ENCODE peak calls at places on chromosome 12, in four cellular contexts. B, X, I and K are unnamed samples.

GRCh38 chr12:76277480-76277879 is 70.7 kb downstream of the BBS10 start:
- DNase-seq in I (no peak), B (no peak), X (no peak), K (no peak)

GRCh38 chr12:103503546-103504480 is 8.0 kb upstream of the C12orf42 start:
- DNase-seq in X (peak; percentile 54), I (peak; percentile 16), B (peak; percentile 28), K (no peak)

GRCh38 chr12:103444983-103445382 is 50.8 kb downstream of the C12orf42 start:
- DNase-seq in I (no peak), B (no peak), X (no peak), K (no peak)

GRCh38 chr12:132475304-132476037 is 14.5 kb upstream of the FBRSL1 start:
- DNase-seq in B (no peak), X (peak; percentile 83), I (no peak), K (no peak)

GRCh38 chr12:103626498-103626897 is 39.4 kb downstream of the STAB2 start:
- DNase-seq in B (no peak), I (no peak), X (peak; percentile 40), K (no peak)

GRCh38 chr12:30784508-30784907 is 29.8 kb upstream of the CAPRIN2 start:
- DNase-seq in B (no peak), I (no peak), X (no peak), K (no peak)

GRCh38 chr12:110012137-110012536 is 12.9 kb downstream of the ANKRD13A start:
- DNase-seq in I (no peak), B (no peak), X (no peak), K (peak; percentile 29)

GRCh38 chr12:12872139-12872933 is 19.0 kb upstream of the GPRC5A start:
- DNase-seq in X (no peak), I (peak; percentile 87), B (peak; percentile 87), K (peak; percentile 99)

GRCh38 chr12:69415471-69416275 is 54.5 kb upstream of the FRS2 start:
- DNase-seq in I (peak; percentile 13), B (peak; percentile 64), X (peak; percentile 55), K (peak; percentile 80)

GRCh38 chr12:107014050-107014449 is 27.1 kb upstream of the MTERF2 start:
- DNase-seq in X (no peak), B (peak; percentile 62), I (peak; percentile 56), K (peak; percentile 93)

DNA sequence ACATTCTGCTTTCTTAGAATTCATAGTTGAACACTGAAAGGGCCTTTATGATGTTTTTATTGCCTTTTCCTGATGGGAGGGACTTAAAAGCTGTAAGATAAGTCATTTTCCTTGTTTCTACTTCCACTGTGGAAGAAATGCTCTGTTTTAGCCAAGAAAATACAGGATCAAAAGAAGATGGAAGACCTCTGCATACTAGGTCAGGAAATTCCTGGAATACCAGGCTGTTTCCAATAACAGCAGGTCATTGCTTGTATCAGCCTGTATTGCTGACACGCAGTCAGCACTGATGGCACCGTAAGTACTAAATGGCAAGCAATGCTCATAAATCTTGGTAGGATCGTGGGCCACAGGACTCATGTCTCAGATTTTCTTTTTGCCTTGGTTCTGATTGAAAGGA is 521.1 kb upstream of the ATP2B1 start:
- DNase-seq in I (no peak), B (no peak), X (no peak), K (no peak)
- H3K9ac ChIP-seq in I (no peak overlapping the region), B (no peak overlapping the region), X (no peak overlapping the region), K (no peak overlapping the region)

GRCh38 chr12:92444763-92445162 is 258.0 kb upstream of the PLEKHG7 start:
- DNase-seq in B (no peak), X (no peak), I (no peak), K (peak; percentile 8)

GRCh38 chr12:92445253-92446081 is 257.3 kb upstream of the PLEKHG7 start:
- DNase-seq in X (no peak), B (no peak), I (no peak), K (no peak)

GRCh38 chr12:92440072-92440471 is 262.7 kb upstream of the PLEKHG7 start:
- DNase-seq in I (no peak), B (no peak), X (no peak), K (no peak)

GRCh38 chr12:92442782-92443181 is 260.0 kb upstream of the PLEKHG7 start:
- DNase-seq in I (no peak), B (no peak), X (no peak), K (no peak)

DNA sequence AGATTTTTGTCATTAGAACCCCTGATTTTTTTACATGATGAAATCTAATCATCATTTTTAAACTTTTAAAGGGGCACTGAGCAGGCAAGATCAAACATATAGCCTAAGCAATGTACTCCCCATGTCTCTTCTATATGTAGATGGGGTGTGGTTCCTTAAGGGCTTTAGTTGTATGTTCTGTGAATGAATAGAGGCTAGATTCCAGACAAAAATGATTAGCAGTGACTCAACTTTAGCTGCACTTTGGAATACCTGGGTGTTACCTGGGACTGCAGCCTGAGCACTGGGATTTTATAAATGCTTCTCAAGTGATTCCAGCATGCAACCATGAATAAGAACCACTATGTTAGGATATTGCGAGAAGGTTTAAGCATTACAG is 256.7 kb upstream of the PLEKHG7 start:
- DNase-seq in X (no peak), B (no peak), I (no peak), K (no peak)
- H3K27ac ChIP-seq in X (no peak overlapping the region), B (no peak overlapping the region), I (no peak overlapping the region), K (no peak overlapping the region)

GRCh38 chr12:130127527-130127908 is 34.7 kb upstream of the FZD10 start:
- DNase-seq in B (peak; percentile 24), X (peak; percentile 48), I (no peak), K (no peak)
- H3K4me1 ChIP-seq in B (no peaks in the 10 kb centered on the region), X (no peaks in the 10 kb centered on the region), I (no peaks in the 10 kb centered on the region), K (no peaks in the 10 kb centered on the region)

DNA sequence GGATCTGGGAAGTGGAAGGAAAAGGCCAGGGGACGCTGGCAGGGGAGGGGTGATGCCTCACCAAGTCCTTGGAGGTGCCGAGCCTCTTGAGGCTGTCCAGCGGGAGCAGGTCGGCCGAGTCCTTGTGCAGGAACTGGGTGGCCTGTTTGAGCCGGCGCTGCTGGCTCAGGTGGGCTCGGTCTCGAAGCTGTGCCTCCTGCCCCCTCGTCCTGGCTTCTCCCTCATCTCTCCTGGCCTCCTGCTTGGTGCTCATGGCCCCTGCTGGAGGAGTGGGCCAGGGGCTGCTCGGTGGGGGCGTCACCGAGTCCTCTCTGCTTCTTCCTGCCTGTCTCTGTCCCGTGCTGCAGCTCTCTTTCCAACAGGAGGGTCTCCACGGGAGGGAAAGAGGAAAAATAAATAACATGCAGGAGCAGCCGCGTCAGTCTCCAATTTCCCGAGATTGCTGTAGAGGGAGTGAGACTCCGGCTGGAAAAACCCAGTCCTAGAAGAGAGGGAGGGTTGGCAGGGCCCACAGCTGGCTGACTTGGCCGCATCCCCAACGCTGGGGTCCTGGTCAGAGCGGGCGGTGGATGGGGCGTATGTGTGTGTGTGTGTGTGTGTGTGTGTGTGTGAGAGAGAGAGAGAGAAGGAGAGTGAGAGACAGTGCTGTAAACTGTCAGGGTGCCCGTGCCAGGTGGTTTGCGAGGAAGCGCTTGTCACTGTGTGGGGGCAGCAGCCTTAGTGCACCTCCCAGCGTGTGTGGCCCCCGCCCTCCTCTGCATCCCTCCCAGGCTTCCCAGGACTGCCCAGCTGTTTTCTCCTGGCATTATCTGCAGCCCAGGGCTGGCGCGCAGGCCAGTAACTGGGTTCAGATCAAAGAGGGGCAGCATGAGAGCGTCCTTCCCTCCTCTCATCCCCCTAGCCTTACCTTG is at the start of gene NRIP2:
- DNase-seq in X (peak; percentile 90), B (no peak), I (no peak), K (no peak)
- H3K9ac ChIP-seq in X (no peak within 1 kb of the TSS), B (no peak within 1 kb of the TSS), I (no peak within 1 kb of the TSS), K (no peak within 1 kb of the TSS)

GRCh38 chr12:4272976-4273650 is 449 bp upstream of the CCND2 start:
- DNase-seq in B (no peak), I (no peak), X (no peak), K (no peak)
- H3K27ac ChIP-seq in B (peak overlapping the region; percentile 86), I (no peak overlapping the region), X (no peak overlapping the region), K (no peak overlapping the region)

DNA sequence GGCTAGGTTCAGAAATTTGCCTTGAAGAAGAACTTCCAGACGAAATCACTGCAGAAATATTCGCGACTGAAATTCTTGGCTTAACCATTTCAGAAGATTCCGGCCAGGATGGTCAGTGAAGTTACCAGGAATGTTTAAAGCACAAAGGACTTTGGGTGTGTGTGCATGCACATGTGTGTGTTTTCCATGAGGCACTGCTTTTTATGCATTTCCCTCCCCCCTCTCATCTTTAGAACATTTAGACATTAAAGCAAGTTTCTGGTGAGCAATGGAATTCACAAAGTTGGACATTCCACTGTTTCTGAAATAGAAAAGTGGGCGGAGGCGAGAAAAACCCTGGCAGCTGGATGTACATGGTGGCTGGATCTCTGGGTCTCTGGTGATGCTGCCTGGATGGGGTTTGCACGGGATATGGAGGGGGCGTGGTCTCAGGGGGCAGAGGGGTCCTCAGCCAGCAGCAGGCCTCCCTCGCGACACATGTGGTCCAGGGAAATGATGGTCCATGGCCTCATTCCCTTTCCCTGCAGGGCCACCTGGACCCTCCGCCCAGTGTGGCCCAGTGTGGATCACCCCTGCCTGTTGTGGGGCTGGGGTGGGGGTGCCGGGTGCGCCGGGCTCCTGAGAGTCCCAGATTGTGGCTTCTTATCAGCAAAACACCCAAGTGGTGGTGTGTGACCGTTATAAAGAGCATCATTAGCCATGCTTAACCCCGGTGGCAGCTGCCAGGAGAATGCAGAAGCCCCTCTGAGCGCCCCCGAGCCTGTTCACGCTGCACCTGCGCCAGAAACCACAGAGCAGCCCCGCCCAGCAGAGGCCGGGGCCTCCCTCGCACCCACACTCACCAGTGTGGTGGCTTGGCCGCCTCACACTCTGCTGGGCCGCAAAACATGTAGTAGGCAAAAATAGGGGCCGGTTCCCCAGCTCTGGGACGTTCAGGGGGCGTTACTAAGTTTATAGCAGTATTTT is 17.8 kb upstream of the BCL7A start:
- DNase-seq in X (no peak), I (no peak), B (no peak), K (no peak)
- H3K4me1 ChIP-seq in X (no peaks in the 10 kb centered on the region), I (no peaks in the 10 kb centered on the region), B (no peaks in the 10 kb centered on the region), K (no peaks in the 10 kb centered on the region)

DNA sequence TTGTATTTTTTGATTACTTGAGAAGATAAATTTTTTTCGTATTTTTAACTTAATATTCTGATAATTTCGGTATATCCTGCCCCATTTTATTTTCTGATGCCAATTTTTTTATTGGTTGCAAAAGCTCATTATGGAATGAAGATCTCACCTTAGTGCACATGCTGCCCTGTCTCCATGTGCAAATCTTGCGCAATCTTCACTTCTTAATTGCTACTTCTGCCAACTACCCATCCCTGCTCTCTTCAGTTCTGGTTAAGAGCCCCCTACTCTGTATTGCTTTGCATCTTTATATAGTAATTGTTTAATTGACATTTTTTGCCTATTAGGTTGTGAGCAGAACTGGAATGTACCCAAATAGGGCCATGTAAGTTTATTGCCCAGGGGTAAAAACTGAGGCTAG is 20.5 kb upstream of the LRRK2 start:
- DNase-seq in X (no peak), I (no peak), B (no peak), K (no peak)
- H3K9ac ChIP-seq in X (no peak overlapping the region), I (no peak overlapping the region), B (no peak overlapping the region), K (no peak overlapping the region)

GRCh38 chr12:59453461-59453860 is 142.4 kb upstream of the SLC16A7 start:
- DNase-seq in B (no peak), X (no peak), I (no peak), K (no peak)

GRCh38 chr12:59452259-59452658 is 143.6 kb upstream of the SLC16A7 start:
- DNase-seq in X (no peak), I (no peak), B (no peak), K (peak; percentile 39)

GRCh38 chr12:59452746-59453145 is 143.1 kb upstream of the SLC16A7 start:
- DNase-seq in X (no peak), B (no peak), I (no peak), K (no peak)
- H3K27ac ChIP-seq in X (no peak overlapping the region), B (no peak overlapping the region), I (no peak overlapping the region), K (no peak overlapping the region)